ENCODE peak calls at places on chromosomes 4 and X, in six cellular contexts. H, Q, Z, A, X and I are unnamed samples.

GRCh38 chr4:76840972-76841473 is 56.9 kb downstream of the SOWAHB start:
- DNase-seq in H (no peak), Q (no peak), A (no peak), X (no peak), Z (peak; percentile 61), I (no peak)

GRCh38 chr4:158018831-158019230 is 154.0 kb downstream of the GASK1B start:
- DNase-seq in A (no peak), X (no peak), H (no peak), Q (no peak), Z (no peak), I (no peak)

GRCh38 chr4:6746721-6747689 is 31.0 kb downstream of the BLOC1S4 start:
- DNase-seq in Z (peak; percentile 94), Q (no peak), H (peak; percentile 33), X (peak; percentile 94), A (peak; percentile 55), I (peak; percentile 28)

GRCh38 chrX:129724767-129725166 is 14.0 kb upstream of the XPNPEP2 start:
- DNase-seq in A (no peak), Q (no peak), X (no peak), H (no peak), Z (no peak), I (no peak)

GRCh38 chrX:15854080-15854655 is 445 bp downstream of the AP1S2 start:
- DNase-seq in H (no peak), Z (peak; percentile 21), Q (peak; percentile 39), A (peak; percentile 60), X (peak; percentile 78), I (peak; percentile 79)

GRCh38 chr4:160808174-160808573 is 1355.6 kb downstream of the FSTL5 start:
- DNase-seq in A (no peak), Z (no peak), H (no peak), X (no peak), Q (no peak), I (no peak)

GRCh38 chrX:71992711-71993110 is 82.1 kb downstream of the NHSL2 start:
- DNase-seq in H (no peak), X (no peak), A (no peak), Q (no peak), Z (peak; percentile 0), I (no peak)

GRCh38 chr4:52665592-52665991 is 6.5 kb upstream of the USP46 start:
- DNase-seq in Q (no peak), A (no peak), X (no peak), H (no peak), Z (no peak), I (no peak)

GRCh38 chr4:1179089-1179441 is 6.7 kb upstream of the SPON2 start:
- DNase-seq in X (no peak), H (no peak), Z (no peak), Q (no peak), A (peak; percentile 44), I (no peak)

GRCh38 chr4:18815779-18816173 is 794.2 kb upstream of the LCORL start:
- DNase-seq in Z (no peak), A (no peak), Q (no peak), H (no peak), X (no peak), I (no peak)

GRCh38 chrX:57772637-57773036 is 92.6 kb upstream of the NLRP2B start:
- DNase-seq in Q (no peak), Z (no peak), H (no peak), A (no peak), X (no peak), I (no peak)

DNA sequence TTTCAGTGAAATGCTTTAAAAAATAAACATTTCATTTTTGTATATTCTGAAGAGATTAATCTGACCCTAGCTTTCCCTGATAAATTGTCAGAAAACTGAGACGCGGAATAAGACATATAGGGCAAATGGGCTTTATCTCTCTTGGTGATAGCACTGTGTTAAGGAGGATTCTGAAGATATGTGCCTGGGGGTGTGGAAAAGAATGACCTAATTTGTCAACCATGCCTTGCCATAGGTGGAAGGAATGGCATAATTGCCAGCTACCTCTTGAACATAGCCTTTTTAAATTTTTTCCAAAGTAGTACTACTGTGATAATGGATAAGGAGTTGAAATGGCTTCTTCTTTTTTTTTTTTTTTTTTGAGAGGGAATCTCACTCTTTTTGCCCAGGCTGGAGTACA is 11.7 kb downstream of the JADE1 start:
- DNase-seq in Z (no peak), H (no peak), Q (no peak), A (no peak), X (no peak), I (no peak)
- H3K4me1 ChIP-seq in Z (peaks cover 11% of the 10 kb centered on the region), H (peaks cover 32% of the 10 kb centered on the region), Q (peaks cover 39% of the 10 kb centered on the region), A (peaks cover 3% of the 10 kb centered on the region), X (peaks cover 15% of the 10 kb centered on the region), I (peaks cover 33% of the 10 kb centered on the region)

GRCh38 chrX:68113837-68114572 is 319.3 kb downstream of the OPHN1 start:
- DNase-seq in X (no peak), Z (no peak), A (no peak), Q (no peak), H (no peak), I (no peak)

GRCh38 chrX:68114573-68115199 is 318.6 kb downstream of the OPHN1 start:
- DNase-seq in Q (no peak), H (peak; percentile 23), A (no peak), Z (peak; percentile 0), X (no peak), I (peak; percentile 11)

GRCh38 chrX:68112321-68112720 is 321.0 kb downstream of the OPHN1 start:
- DNase-seq in A (no peak), H (peak; percentile 64), Q (no peak), X (no peak), Z (no peak), I (no peak)

DNA sequence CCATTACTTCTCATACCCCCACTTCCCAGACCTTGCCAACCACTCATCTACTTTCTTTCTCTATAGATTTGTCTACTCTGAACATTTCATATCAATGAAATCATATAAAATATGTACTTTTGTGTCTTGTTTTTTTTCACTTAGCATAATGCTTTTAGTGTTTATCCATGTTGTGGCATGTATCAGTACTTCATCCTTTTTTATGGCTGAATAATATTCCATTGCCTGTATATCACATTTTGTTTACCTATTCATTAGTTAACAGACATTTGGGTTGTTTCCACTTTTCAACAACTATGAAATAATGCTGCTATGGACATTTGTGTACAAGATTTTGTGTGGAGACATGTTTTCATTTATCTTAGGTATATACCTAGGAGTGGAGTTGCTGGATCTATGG is 324.1 kb downstream of the OPHN1 start:
- DNase-seq in X (no peak), Q (no peak), H (no peak), Z (no peak), A (no peak), I (no peak)
- H3K4me1 ChIP-seq in X (no peaks in the 10 kb centered on the region), Q (no peaks in the 10 kb centered on the region), H (peaks cover 7% of the 10 kb centered on the region), Z (no peaks in the 10 kb centered on the region), A (no peaks in the 10 kb centered on the region), I (no peaks in the 10 kb centered on the region)

GRCh38 chr4:105598787-105599186 is 46.4 kb downstream of the ARHGEF38 start:
- DNase-seq in Q (no peak), X (no peak), H (no peak), A (no peak), Z (no peak), I (peak; percentile 20)
- H3K4me1 ChIP-seq in Q (no peaks in the 10 kb centered on the region), X (no peaks in the 10 kb centered on the region), H (no peaks in the 10 kb centered on the region), A (no peaks in the 10 kb centered on the region), Z (no peaks in the 10 kb centered on the region), I (peaks cover 15% of the 10 kb centered on the region)

GRCh38 chrX:3522016-3522690 is 175.7 kb upstream of the MXRA5 start:
- DNase-seq in Z (no peak), X (no peak), Q (no peak), H (peak; percentile 92), A (no peak), I (no peak)
- H3K4me1 ChIP-seq in Z (no peaks in the 10 kb centered on the region), X (no peaks in the 10 kb centered on the region), Q (no peaks in the 10 kb centered on the region), H (peaks cover 21% of the 10 kb centered on the region), A (no peaks in the 10 kb centered on the region), I (no peaks in the 10 kb centered on the region)

DNA sequence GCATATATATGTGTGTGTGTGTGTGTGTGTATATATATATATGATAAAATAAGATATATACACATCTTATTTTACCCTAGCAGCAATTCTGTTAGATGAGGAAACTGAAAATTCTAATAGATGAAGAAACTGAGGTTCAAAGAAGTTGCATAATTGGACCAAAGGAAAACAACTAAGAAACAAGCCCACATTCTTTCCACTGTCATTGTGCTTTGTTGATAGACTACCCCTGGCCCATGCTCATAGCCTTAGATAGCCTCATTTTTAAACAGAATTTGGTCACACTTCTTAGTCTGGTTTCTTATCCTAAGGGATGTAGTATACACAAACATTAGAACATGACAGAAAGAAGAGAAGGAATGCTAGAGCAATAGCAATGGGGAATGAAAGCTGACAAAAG is 138.8 kb downstream of the NDST3 start:
- DNase-seq in Z (no peak), A (no peak), X (no peak), Q (no peak), H (no peak), I (no peak)
- H3K4me1 ChIP-seq in Z (no peaks in the 10 kb centered on the region), A (no peaks in the 10 kb centered on the region), X (no peaks in the 10 kb centered on the region), Q (no peaks in the 10 kb centered on the region), H (peaks cover 4% of the 10 kb centered on the region), I (no peaks in the 10 kb centered on the region)